ENCODE peak calls at places on chromosomes 13 and 19, in four cellular contexts. One of them, this sample, is unnamed.

GRCh38 chr19:2479556-2480194 is 3.7 kb downstream of the GADD45B start:
- DNase-seq in IMR-90: no peak
- DNase-seq in gastrocnemius medialis: no peak
- DNase-seq in fibroblast of villous mesenchyme: no peak
- DNase-seq in this sample: no peak

GRCh38 chr19:34938886-34939285 is 12.2 kb downstream of the ZNF30 start:
- DNase-seq in fibroblast of villous mesenchyme: no peak
- DNase-seq in IMR-90: no peak
- DNase-seq in gastrocnemius medialis: no peak
- DNase-seq in this sample: no peak

GRCh38 chr19:30076101-30076551 is 134.1 kb downstream of the URI1 start:
- DNase-seq in IMR-90: no peak
- DNase-seq in fibroblast of villous mesenchyme: no peak
- DNase-seq in gastrocnemius medialis: no peak
- DNase-seq in this sample: no peak

GRCh38 chr13:43934273-43934672 is 54.6 kb downstream of the LACC1 start:
- DNase-seq in IMR-90: peak; percentile 29
- DNase-seq in gastrocnemius medialis: no peak
- DNase-seq in fibroblast of villous mesenchyme: no peak
- DNase-seq in this sample: no peak

GRCh38 chr19:33477781-33478180 is 43.8 kb downstream of the PEPD start:
- DNase-seq in fibroblast of villous mesenchyme: no peak
- DNase-seq in IMR-90: peak; percentile 21
- DNase-seq in gastrocnemius medialis: no peak
- DNase-seq in this sample: peak; percentile 3

GRCh38 chr13:113231306-113232207 is 22.1 kb downstream of the CUL4A start:
- DNase-seq in gastrocnemius medialis: no peak
- DNase-seq in fibroblast of villous mesenchyme: no peak
- DNase-seq in IMR-90: no peak
- DNase-seq in this sample: no peak

GRCh38 chr19:2039959-2040646 is 10.9 kb downstream of the MKNK2 start:
- DNase-seq in gastrocnemius medialis: peak; percentile 8
- DNase-seq in IMR-90: no peak
- DNase-seq in fibroblast of villous mesenchyme: no peak
- DNase-seq in this sample: no peak

GRCh38 chr13:94239135-94239534 is 240.3 kb downstream of the DCT start:
- DNase-seq in fibroblast of villous mesenchyme: peak; percentile 46
- DNase-seq in gastrocnemius medialis: no peak
- DNase-seq in IMR-90: peak; percentile 87
- DNase-seq in this sample: peak; percentile 53

GRCh38 chr19:52669586-52669985 is 31.4 kb upstream of the ZNF83 start:
- DNase-seq in gastrocnemius medialis: no peak
- DNase-seq in IMR-90: no peak
- DNase-seq in fibroblast of villous mesenchyme: no peak
- DNase-seq in this sample: no peak

GRCh38 chr13:80189889-80190597 is 150.9 kb downstream of the SPRY2 start:
- DNase-seq in IMR-90: no peak
- DNase-seq in fibroblast of villous mesenchyme: no peak
- DNase-seq in gastrocnemius medialis: no peak
- DNase-seq in this sample: no peak

GRCh38 chr19:58519087-58519354 is 589 bp downstream of the ZBTB45 start:
- DNase-seq in IMR-90: peak; percentile 74
- DNase-seq in fibroblast of villous mesenchyme: peak; percentile 79
- DNase-seq in gastrocnemius medialis: peak; percentile 20
- DNase-seq in this sample: peak; percentile 67

GRCh38 chr13:88257706-88258105 is 586.5 kb downstream of the SLITRK5 start:
- DNase-seq in fibroblast of villous mesenchyme: no peak
- DNase-seq in gastrocnemius medialis: no peak
- DNase-seq in IMR-90: no peak
- DNase-seq in this sample: no peak

GRCh38 chr19:1672038-1672768 is 19.8 kb upstream of the TCF3 start:
- DNase-seq in fibroblast of villous mesenchyme: peak; percentile 33
- DNase-seq in gastrocnemius medialis: no peak
- DNase-seq in IMR-90: peak; percentile 30
- DNase-seq in this sample: peak; percentile 15

GRCh38 chr13:42486711-42487198 is 87.2 kb upstream of the TNFSF11 start:
- DNase-seq in fibroblast of villous mesenchyme: peak; percentile 92
- DNase-seq in IMR-90: peak; percentile 71
- DNase-seq in gastrocnemius medialis: no peak
- DNase-seq in this sample: peak; percentile 97

GRCh38 chr19:18513868-18514267 is 8.0 kb downstream of the ELL start:
- DNase-seq in IMR-90: no peak
- DNase-seq in gastrocnemius medialis: peak; percentile 52
- DNase-seq in fibroblast of villous mesenchyme: peak; percentile 58
- DNase-seq in this sample: no peak

GRCh38 chr13:77016241-77016812 is 10.6 kb downstream of the FBXL3 start:
- DNase-seq in IMR-90: no peak
- DNase-seq in fibroblast of villous mesenchyme: no peak
- DNase-seq in gastrocnemius medialis: no peak
- DNase-seq in this sample: no peak

GRCh38 chr13:21683034-21683733 is 12.3 kb downstream of the FGF9 start:
- DNase-seq in fibroblast of villous mesenchyme: peak; percentile 13
- DNase-seq in IMR-90: peak; percentile 88
- DNase-seq in gastrocnemius medialis: peak; percentile 40
- DNase-seq in this sample: peak; percentile 81

GRCh38 chr19:14519860-14520407 is 1.7 kb upstream of the DNAJB1 start:
- DNase-seq in fibroblast of villous mesenchyme: no peak
- DNase-seq in IMR-90: peak; percentile 88
- DNase-seq in gastrocnemius medialis: no peak
- DNase-seq in this sample: peak; percentile 58

GRCh38 chr13:109481046-109481445 is 305.3 kb downstream of the IRS2 start:
- DNase-seq in gastrocnemius medialis: no peak
- DNase-seq in IMR-90: peak; percentile 53
- DNase-seq in fibroblast of villous mesenchyme: peak; percentile 93
- DNase-seq in this sample: peak; percentile 16

GRCh38 chr13:84648069-84648640 is 765.9 kb upstream of the SLITRK1 start:
- DNase-seq in IMR-90: no peak
- DNase-seq in fibroblast of villous mesenchyme: no peak
- DNase-seq in gastrocnemius medialis: no peak
- DNase-seq in this sample: no peak

GRCh38 chr13:63773476-63773875 is 2357.8 kb upstream of the PCDH20 start:
- DNase-seq in gastrocnemius medialis: no peak
- DNase-seq in IMR-90: no peak
- DNase-seq in fibroblast of villous mesenchyme: no peak
- DNase-seq in this sample: no peak

GRCh38 chr19:17347361-17347760 is 10.0 kb downstream of the GTPBP3 start:
- DNase-seq in gastrocnemius medialis: no peak
- DNase-seq in IMR-90: peak; percentile 20
- DNase-seq in fibroblast of villous mesenchyme: no peak
- DNase-seq in this sample: no peak

GRCh38 chr13:65093352-65093751 is 2136.8 kb downstream of the PCDH9 start:
- DNase-seq in gastrocnemius medialis: no peak
- DNase-seq in IMR-90: no peak
- DNase-seq in fibroblast of villous mesenchyme: no peak
- DNase-seq in this sample: peak; percentile 46

GRCh38 chr19:16627194-16627927 is 643 bp downstream of the MED26 start:
- DNase-seq in fibroblast of villous mesenchyme: peak; percentile 39
- DNase-seq in gastrocnemius medialis: no peak
- DNase-seq in IMR-90: no peak
- DNase-seq in this sample: no peak

GRCh38 chr13:112204881-112205327 is 138.0 kb downstream of the SOX1 start:
- DNase-seq in gastrocnemius medialis: no peak
- DNase-seq in IMR-90: no peak
- DNase-seq in fibroblast of villous mesenchyme: no peak
- DNase-seq in this sample: no peak

GRCh38 chr13:33639158-33639557 is 178.8 kb upstream of the RFC3 start:
- DNase-seq in IMR-90: peak; percentile 44
- DNase-seq in gastrocnemius medialis: peak; percentile 33
- DNase-seq in fibroblast of villous mesenchyme: peak; percentile 98
- DNase-seq in this sample: peak; percentile 100

This sample was measured in amniotic epithelial cell.